ENCODE peak calls at places on chromosomes 3 and 15, in nine cellular contexts. N, P, M, I, G, H, Q, T and C are unnamed samples.

GRCh38 chr3:171791695-171792082 is 18.6 kb downstream of the PLD1 start:
- DNase-seq in M (no peak), T (no peak), I (no peak), Q (peak; percentile 78), G (no peak), P (no peak), H (no peak), N (no peak), C (peak; percentile 54)

GRCh38 chr3:124887177-124887995 is at the start of gene ITGB5:
- DNase-seq in Q (peak; percentile 89), M (peak; percentile 80), P (peak; percentile 91), H (peak; percentile 82), G (peak; percentile 66), T (peak; percentile 83), N (peak; percentile 87), I (peak; percentile 74), C (peak; percentile 67)

GRCh38 chr3:141112686-141113255 is 61.6 kb downstream of the SPSB4 start:
- DNase-seq in H (no peak), M (no peak), N (no peak), G (no peak), Q (no peak), T (no peak), I (no peak), P (no peak), C (no peak)

GRCh38 chr3:111051354-111051753 is 20.3 kb upstream of the NECTIN3 start:
- DNase-seq in N (no peak), Q (no peak), P (no peak), G (no peak), I (no peak), M (no peak), H (no peak), T (no peak), C (no peak)

GRCh38 chr3:127044996-127045395 is 62.1 kb downstream of the PLXNA1 start:
- DNase-seq in N (no peak), H (peak; percentile 42), I (peak; percentile 26), Q (peak; percentile 10), G (no peak), M (no peak), T (no peak), P (peak; percentile 49), C (peak; percentile 46)

GRCh38 chr15:41661529-41662225 is 1.5 kb downstream of the MGA start:
- DNase-seq in Q (peak; percentile 83), M (peak; percentile 75), N (peak; percentile 87), G (peak; percentile 61), H (peak; percentile 78), I (peak; percentile 89), T (peak; percentile 62), P (peak; percentile 86), C (peak; percentile 69)

GRCh38 chr3:148211725-148212124 is 486.0 kb upstream of the AGTR1 start:
- DNase-seq in M (no peak), N (no peak), I (no peak), Q (peak; percentile 14), H (no peak), T (no peak), P (no peak), G (peak; percentile 9), C (peak; percentile 8)

GRCh38 chr3:107545680-107546120 is 22.9 kb downstream of the BBX start:
- DNase-seq in N (no peak), T (no peak), H (peak; percentile 18), Q (peak; percentile 14), G (no peak), I (no peak), M (no peak), P (no peak), C (no peak)

GRCh38 chr15:63369296-63369695 is 12.3 kb downstream of the CA12 start:
- DNase-seq in H (no peak), M (no peak), Q (no peak), P (no peak), T (no peak), G (no peak), N (no peak), I (no peak), C (no peak)

GRCh38 chr3:42053476-42053875 is 37.7 kb upstream of the TRAK1 start:
- DNase-seq in N (no peak), T (no peak), H (no peak), I (no peak), M (no peak), P (no peak), G (no peak), Q (no peak), C (no peak)

GRCh38 chr15:39497016-39497758 is 83.7 kb upstream of the THBS1 start:
- DNase-seq in I (no peak), T (no peak), N (no peak), M (no peak), H (no peak), G (no peak), Q (no peak), P (no peak), C (no peak)
- H3K27ac ChIP-seq in I (no peak overlapping the region), T (peak overlapping the region; percentile 84), N (no peak overlapping the region), M (no peak overlapping the region), H (no peak overlapping the region), G (no peak overlapping the region), Q (no peak overlapping the region), P (no peak overlapping the region), C (no peak overlapping the region)

DNA sequence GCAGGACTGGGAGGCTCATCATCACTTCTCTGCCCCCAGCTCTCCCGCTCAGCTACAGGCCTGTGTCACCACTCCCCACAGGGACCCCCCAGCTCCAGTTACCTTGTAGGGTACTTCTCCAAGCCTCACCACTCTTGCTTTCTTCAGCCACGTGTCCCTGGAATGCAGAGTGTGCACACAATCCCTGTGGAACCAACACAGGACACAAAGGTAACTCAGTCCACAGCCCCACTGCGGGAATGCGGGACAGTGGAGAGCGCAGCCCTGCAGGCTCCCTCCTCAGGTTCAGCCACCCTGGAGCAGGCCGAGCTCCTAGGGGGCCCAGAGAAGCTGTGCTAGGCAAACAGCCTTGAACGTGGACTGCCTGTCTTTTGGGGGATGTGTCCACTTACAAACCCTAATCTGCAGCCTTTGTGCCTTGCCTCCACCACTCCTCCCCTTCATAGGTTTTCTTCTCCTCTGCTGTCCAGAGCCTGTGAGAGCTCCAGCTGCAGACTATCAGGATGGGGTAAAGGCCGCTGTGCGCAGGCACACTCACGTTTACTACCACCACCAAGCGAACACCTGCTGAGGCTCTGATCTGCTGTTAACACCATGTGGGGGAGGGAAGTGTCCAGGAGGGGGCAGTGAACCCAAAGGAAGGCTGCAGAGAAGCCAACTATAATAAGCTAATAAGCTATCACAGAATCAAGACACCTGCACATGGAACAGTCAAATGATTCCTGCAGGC is 26.0 kb downstream of the XPC start:
- DNase-seq in M (no peak), G (no peak), N (no peak), P (peak; percentile 15), I (peak; percentile 51), Q (peak; percentile 4), H (no peak), T (no peak), C (no peak)
- TF ChIP-seq CTCF in M (no peak), G (no peak), N (no peak), P (peak; percentile 25), I (peak; percentile 69), Q (peak; percentile 16), H (peak; percentile 29), T (no peak), C (no peak)

DNA sequence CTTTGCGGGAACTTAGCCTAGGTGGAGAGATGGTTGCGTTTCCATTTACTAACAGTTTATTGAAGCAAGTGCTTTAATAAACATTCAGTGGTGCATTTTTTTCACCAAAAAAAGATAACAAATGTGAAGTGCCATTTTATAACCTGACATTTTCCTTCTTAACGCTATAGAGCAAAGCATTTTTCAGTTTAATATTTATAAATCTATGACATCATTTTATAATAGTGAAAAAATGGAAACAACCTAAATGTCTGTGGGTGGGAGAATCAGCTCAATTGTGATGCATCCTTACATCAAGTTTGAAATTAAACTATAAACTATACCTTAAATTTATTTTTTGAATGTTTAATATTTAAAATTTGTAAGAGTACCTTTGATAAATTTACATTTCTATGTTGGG is 67.1 kb upstream of the CSTA start:
- DNase-seq in P (no peak), T (no peak), Q (no peak), M (no peak), G (no peak), I (no peak), H (no peak), N (no peak), C (no peak)
- H3K27ac ChIP-seq in P (no peak overlapping the region), T (no peak overlapping the region), Q (no peak overlapping the region), M (no peak overlapping the region), G (no peak overlapping the region), I (no peak overlapping the region), H (no peak overlapping the region), N (no peak overlapping the region), C (no peak overlapping the region)

DNA sequence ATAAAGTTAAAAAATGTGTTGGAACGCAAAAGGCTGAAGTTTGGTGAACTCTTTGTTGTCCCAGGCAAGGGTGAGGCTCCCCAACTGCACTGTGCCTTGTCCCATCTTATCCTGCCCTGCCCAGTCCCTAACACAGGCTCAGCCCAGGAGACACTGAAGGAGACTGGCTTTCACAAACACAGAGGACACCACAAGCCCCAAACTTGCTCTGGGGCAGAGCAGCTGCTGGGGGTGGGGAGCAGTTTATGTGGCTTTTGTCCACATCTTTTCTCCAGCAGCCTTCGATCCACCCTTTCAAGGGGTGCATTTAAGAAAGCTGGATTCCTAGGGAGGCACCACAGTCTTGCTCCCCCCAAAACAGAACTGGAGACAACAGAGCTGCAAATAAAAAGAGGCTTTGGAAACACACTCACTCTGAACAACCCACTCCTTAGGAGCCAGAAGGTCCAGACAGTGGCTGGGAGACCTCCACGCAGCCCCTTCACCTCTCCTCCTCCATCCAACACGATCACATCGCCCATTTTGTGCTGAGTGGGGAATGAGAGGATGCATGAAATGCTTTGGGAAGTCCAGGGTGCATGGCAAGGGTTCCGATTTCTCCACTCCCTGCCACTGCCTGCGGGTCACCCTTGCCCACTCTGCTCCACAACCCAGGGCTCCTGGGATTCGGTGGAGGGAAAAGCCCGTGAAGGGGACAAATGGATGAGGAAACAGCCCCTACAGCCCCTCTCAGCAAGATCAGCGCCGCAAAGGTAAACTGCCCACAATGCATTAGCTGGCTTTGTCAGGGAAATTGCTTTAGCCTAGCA is 260.5 kb upstream of the TLE3 start:
- DNase-seq in P (no peak), T (no peak), N (no peak), M (no peak), I (no peak), H (no peak), Q (no peak), G (no peak), C (no peak)
- TF ChIP-seq CTCF in P (no peak), T (no peak), N (no peak), M (no peak), I (no peak), H (no peak), Q (no peak), G (no peak), C (no peak)

DNA sequence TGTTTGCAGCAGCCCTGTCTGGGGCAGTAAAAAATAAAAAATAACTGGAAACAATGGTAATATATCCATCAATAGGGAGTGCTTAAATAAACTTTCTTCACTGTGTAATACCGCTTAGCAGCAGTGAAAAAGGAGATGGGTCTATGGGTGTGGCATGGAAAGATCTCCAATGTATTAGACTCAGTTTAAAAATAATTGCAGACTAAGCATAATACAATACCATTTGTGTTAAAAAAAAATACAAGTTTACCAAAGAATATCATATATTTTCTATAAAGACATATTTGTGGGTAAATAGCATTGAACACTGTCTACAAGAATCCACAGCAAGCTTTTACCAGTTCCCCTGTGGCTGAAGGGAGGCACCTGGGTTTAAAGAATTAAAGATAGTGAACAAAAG is 1.0 kb upstream of the ARHGEF3 start:
- DNase-seq in H (no peak), G (no peak), I (no peak), Q (no peak), N (no peak), T (no peak), M (no peak), P (no peak), C (no peak)
- H3K27ac ChIP-seq in H (no peak overlapping the region), G (no peak overlapping the region), I (no peak overlapping the region), Q (no peak overlapping the region), N (no peak overlapping the region), T (peak overlapping the region; percentile 82), M (no peak overlapping the region), P (no peak overlapping the region), C (no peak overlapping the region)

GRCh38 chr15:84934942-84935729 is 46.5 kb upstream of the PDE8A start:
- DNase-seq in M (no peak), N (peak; percentile 42), T (no peak), H (no peak), I (peak; percentile 44), P (peak; percentile 32), Q (no peak), G (no peak), C (no peak)
- TF ChIP-seq CTCF in M (no peak), N (no peak), T (no peak), H (no peak), I (peak; percentile 54), P (peak; percentile 43), Q (no peak), G (no peak), C (no peak)